ENCODE peak calls at places on chromosomes 2 and 18, in five cellular contexts. One of them, this sample, is unnamed.

GRCh38 chr2:151111599-151112278 is 149.9 kb downstream of the RBM43 start:
- DNase-seq in GM12865: no peak
- DNase-seq in thoracic aorta: no peak
- DNase-seq in lower leg skin: no peak
- DNase-seq in tibial artery: no peak
- DNase-seq in this sample: no peak

GRCh38 chr2:70558195-70558808 is 4.7 kb upstream of the TGFA start:
- DNase-seq in GM12865: no peak
- DNase-seq in thoracic aorta: no peak
- DNase-seq in lower leg skin: no peak
- DNase-seq in tibial artery: no peak
- DNase-seq in this sample: no peak

GRCh38 chr2:75698928-75699327 is 11.8 kb downstream of the GCFC2 start:
- DNase-seq in tibial artery: no peak
- DNase-seq in lower leg skin: no peak
- DNase-seq in thoracic aorta: no peak
- DNase-seq in GM12865: no peak
- DNase-seq in this sample: no peak

GRCh38 chr2:238945433-238946150 is 97.7 kb downstream of the TWIST2 start:
- DNase-seq in thoracic aorta: no peak
- DNase-seq in tibial artery: peak; percentile 68
- DNase-seq in GM12865: peak; percentile 18
- DNase-seq in lower leg skin: peak; percentile 89
- DNase-seq in this sample: peak; percentile 64

GRCh38 chr18:11183621-11184020 is 34.3 kb upstream of the PIEZO2 start:
- DNase-seq in lower leg skin: no peak
- DNase-seq in GM12865: no peak
- DNase-seq in thoracic aorta: no peak
- DNase-seq in tibial artery: no peak
- DNase-seq in this sample: no peak

GRCh38 chr2:14700753-14701152 is 68.2 kb downstream of the LRATD1 start:
- DNase-seq in thoracic aorta: no peak
- DNase-seq in lower leg skin: no peak
- DNase-seq in GM12865: no peak
- DNase-seq in tibial artery: no peak
- DNase-seq in this sample: no peak

GRCh38 chr2:88211005-88211808 is 41.1 kb downstream of the THNSL2 start:
- DNase-seq in tibial artery: no peak
- DNase-seq in thoracic aorta: no peak
- DNase-seq in lower leg skin: no peak
- DNase-seq in GM12865: no peak
- DNase-seq in this sample: no peak

GRCh38 chr18:11520536-11520935 is 88.9 kb upstream of the SLC35G4 start:
- DNase-seq in lower leg skin: no peak
- DNase-seq in thoracic aorta: no peak
- DNase-seq in GM12865: no peak
- DNase-seq in tibial artery: no peak
- DNase-seq in this sample: no peak

GRCh38 chr2:156625360-156625995 is 189.3 kb downstream of the GPD2 start:
- DNase-seq in thoracic aorta: no peak
- DNase-seq in lower leg skin: no peak
- DNase-seq in tibial artery: no peak
- DNase-seq in GM12865: no peak
- DNase-seq in this sample: no peak

GRCh38 chr2:174585657-174586056 is 11.9 kb downstream of the WIPF1 start:
- DNase-seq in thoracic aorta: no peak
- DNase-seq in GM12865: no peak
- DNase-seq in tibial artery: no peak
- DNase-seq in lower leg skin: no peak
- DNase-seq in this sample: no peak

GRCh38 chr2:144942516-144943256 is 422.8 kb upstream of the ZEB2 start:
- DNase-seq in tibial artery: no peak
- DNase-seq in GM12865: no peak
- DNase-seq in thoracic aorta: no peak
- DNase-seq in lower leg skin: no peak
- DNase-seq in this sample: no peak

DNA sequence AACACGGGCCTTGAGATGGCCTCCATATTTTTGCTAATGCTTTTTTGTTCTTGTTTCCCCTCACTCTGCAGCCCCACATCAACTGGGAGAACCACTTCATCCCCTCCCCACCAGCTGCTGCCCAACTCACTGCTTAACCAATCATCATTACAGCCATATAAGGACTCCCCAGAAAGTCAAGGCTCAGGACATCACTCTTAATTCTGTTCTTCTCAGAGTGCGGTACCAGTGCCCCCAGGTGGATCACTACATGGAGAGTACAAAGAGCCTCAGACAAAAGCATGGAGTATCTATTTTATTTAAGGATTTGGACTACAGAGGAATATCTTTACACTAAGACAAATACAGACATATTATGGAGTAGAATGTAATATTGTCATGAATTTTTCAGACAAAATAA is 340.6 kb downstream of the PAX3 start:
- DNase-seq in GM12865: no peak
- DNase-seq in lower leg skin: no peak
- DNase-seq in thoracic aorta: no peak
- DNase-seq in tibial artery: no peak
- DNase-seq in this sample: no peak
- TF ChIP-seq CTCF in GM12865: no peak
- TF ChIP-seq CTCF in lower leg skin: no peak
- TF ChIP-seq CTCF in thoracic aorta: no peak
- TF ChIP-seq CTCF in tibial artery: no peak
- TF ChIP-seq CTCF in this sample: no peak

DNA sequence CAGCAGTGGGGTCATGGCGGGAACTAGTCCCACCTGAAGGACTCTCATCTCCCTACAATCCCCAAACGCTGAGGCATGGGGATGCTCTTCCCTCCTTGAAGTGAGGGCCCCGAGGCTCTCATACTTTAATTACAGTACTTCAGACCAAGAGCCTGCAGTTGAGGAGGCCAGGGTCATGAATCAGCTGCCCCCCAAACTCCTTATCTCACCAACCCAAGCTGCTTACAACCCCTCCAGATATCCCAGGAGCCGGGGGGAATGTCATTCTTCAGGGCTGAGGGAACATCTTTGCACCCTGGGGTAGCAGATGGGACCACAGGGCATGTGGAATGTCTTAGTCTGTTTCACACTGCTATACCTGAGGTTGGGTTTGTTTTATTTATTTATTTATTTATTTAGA is 2.8 kb upstream of the CAPN10 start:
- DNase-seq in GM12865: no peak
- DNase-seq in lower leg skin: no peak
- DNase-seq in thoracic aorta: no peak
- DNase-seq in tibial artery: no peak
- DNase-seq in this sample: no peak
- TF ChIP-seq CTCF in GM12865: no peak
- TF ChIP-seq CTCF in lower leg skin: no peak
- TF ChIP-seq CTCF in thoracic aorta: no peak
- TF ChIP-seq CTCF in tibial artery: no peak
- TF ChIP-seq CTCF in this sample: no peak

GRCh38 chr2:43171789-43172188 is 54.6 kb downstream of the ZFP36L2 start:
- DNase-seq in thoracic aorta: no peak
- DNase-seq in tibial artery: peak; percentile 77
- DNase-seq in lower leg skin: no peak
- DNase-seq in GM12865: no peak
- DNase-seq in this sample: no peak

GRCh38 chr2:43169987-43170732 is 56.2 kb downstream of the ZFP36L2 start:
- DNase-seq in tibial artery: no peak
- DNase-seq in lower leg skin: no peak
- DNase-seq in GM12865: peak; percentile 66
- DNase-seq in thoracic aorta: no peak
- DNase-seq in this sample: no peak

GRCh38 chr2:43168016-43168369 is 58.4 kb downstream of the ZFP36L2 start:
- DNase-seq in GM12865: no peak
- DNase-seq in lower leg skin: no peak
- DNase-seq in tibial artery: no peak
- DNase-seq in thoracic aorta: no peak
- DNase-seq in this sample: no peak

GRCh38 chr2:43170733-43171101 is 55.7 kb downstream of the ZFP36L2 start:
- DNase-seq in tibial artery: no peak
- DNase-seq in GM12865: no peak
- DNase-seq in lower leg skin: no peak
- DNase-seq in thoracic aorta: no peak
- DNase-seq in this sample: no peak

GRCh38 chr2:43169091-43169936 is 57.1 kb downstream of the ZFP36L2 start:
- DNase-seq in GM12865: peak; percentile 78
- DNase-seq in lower leg skin: no peak
- DNase-seq in thoracic aorta: no peak
- DNase-seq in tibial artery: no peak
- DNase-seq in this sample: no peak
- TF ChIP-seq CTCF in GM12865: no peak
- TF ChIP-seq CTCF in lower leg skin: no peak
- TF ChIP-seq CTCF in thoracic aorta: no peak
- TF ChIP-seq CTCF in tibial artery: no peak
- TF ChIP-seq CTCF in this sample: no peak

GRCh38 chr2:134193774-134194173 is 60.1 kb upstream of the MGAT5 start:
- DNase-seq in GM12865: no peak
- DNase-seq in lower leg skin: no peak
- DNase-seq in thoracic aorta: no peak
- DNase-seq in tibial artery: no peak
- DNase-seq in this sample: no peak
- TF ChIP-seq CTCF in GM12865: no peak
- TF ChIP-seq CTCF in lower leg skin: no peak
- TF ChIP-seq CTCF in thoracic aorta: no peak
- TF ChIP-seq CTCF in tibial artery: no peak
- TF ChIP-seq CTCF in this sample: no peak

GRCh38 chr2:152544626-152545025 is 172.6 kb downstream of the PRPF40A start:
- DNase-seq in tibial artery: no peak
- DNase-seq in thoracic aorta: no peak
- DNase-seq in GM12865: no peak
- DNase-seq in lower leg skin: no peak
- DNase-seq in this sample: no peak
- TF ChIP-seq CTCF in tibial artery: no peak
- TF ChIP-seq CTCF in thoracic aorta: no peak
- TF ChIP-seq CTCF in GM12865: no peak
- TF ChIP-seq CTCF in lower leg skin: no peak
- TF ChIP-seq CTCF in this sample: no peak

GRCh38 chr18:34938102-34938501 is 103.1 kb upstream of the MAPRE2 start:
- DNase-seq in lower leg skin: no peak
- DNase-seq in GM12865: no peak
- DNase-seq in tibial artery: no peak
- DNase-seq in thoracic aorta: no peak
- DNase-seq in this sample: no peak

GRCh38 chr18:34943587-34943986 is 97.6 kb upstream of the MAPRE2 start:
- DNase-seq in tibial artery: no peak
- DNase-seq in GM12865: no peak
- DNase-seq in thoracic aorta: no peak
- DNase-seq in lower leg skin: no peak
- DNase-seq in this sample: no peak

GRCh38 chr18:34947711-34948125 is 93.5 kb upstream of the MAPRE2 start:
- DNase-seq in GM12865: no peak
- DNase-seq in thoracic aorta: no peak
- DNase-seq in tibial artery: no peak
- DNase-seq in lower leg skin: no peak
- DNase-seq in this sample: no peak

GRCh38 chr18:34942276-34942675 is 98.9 kb upstream of the MAPRE2 start:
- DNase-seq in lower leg skin: no peak
- DNase-seq in GM12865: no peak
- DNase-seq in tibial artery: no peak
- DNase-seq in thoracic aorta: no peak
- DNase-seq in this sample: no peak

DNA sequence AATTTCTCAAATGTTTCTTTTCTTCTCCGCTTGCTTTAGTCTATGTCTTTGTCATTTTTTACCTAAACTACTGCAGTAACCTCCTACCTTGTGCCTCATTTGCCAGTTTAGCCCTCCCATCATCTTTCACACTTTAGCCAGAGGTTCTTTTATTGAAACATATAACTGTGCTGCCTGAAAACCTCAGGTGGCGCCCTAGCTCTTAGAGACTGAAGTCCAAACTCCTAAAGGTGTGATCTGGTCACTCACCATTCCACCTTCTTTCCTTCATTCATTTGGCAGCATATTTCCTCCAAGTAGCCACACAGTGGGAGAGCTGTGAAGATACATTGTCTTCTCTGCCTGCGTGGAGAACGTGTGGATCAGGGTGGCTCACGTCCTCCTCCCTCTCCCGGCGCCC is 98.2 kb upstream of the MAPRE2 start:
- DNase-seq in GM12865: no peak
- DNase-seq in lower leg skin: no peak
- DNase-seq in tibial artery: no peak
- DNase-seq in thoracic aorta: no peak
- DNase-seq in this sample: no peak
- TF ChIP-seq CTCF in GM12865: no peak
- TF ChIP-seq CTCF in lower leg skin: no peak
- TF ChIP-seq CTCF in tibial artery: no peak
- TF ChIP-seq CTCF in thoracic aorta: no peak
- TF ChIP-seq CTCF in this sample: no peak

GRCh38 chr18:572499-573289 is 7.5 kb upstream of the CETN1 start:
- DNase-seq in tibial artery: no peak
- DNase-seq in lower leg skin: no peak
- DNase-seq in thoracic aorta: no peak
- DNase-seq in GM12865: no peak
- DNase-seq in this sample: no peak
- TF ChIP-seq CTCF in tibial artery: no peak
- TF ChIP-seq CTCF in lower leg skin: no peak
- TF ChIP-seq CTCF in thoracic aorta: no peak
- TF ChIP-seq CTCF in GM12865: no peak
- TF ChIP-seq CTCF in this sample: no peak